ENCODE peak calls at places on chromosomes 13 and 19, in eight cellular contexts. Y is HCT116, C is A549, N is heart left ventricle, K is transverse colon, I is stomach, D is IMR-90, U is upper lobe of left lung. Q is an unnamed sample.

GRCh38 chr13:41565221-41565620 is 107.9 kb downstream of the RGCC start:
- DNase-seq in K (no peak), D (peak), C (no peak), N (no peak), I (no peak), U (no peak), Y (no peak), Q (no peak)

GRCh38 chr13:100490692-100491091 is 97.9 kb downstream of the GGACT start:
- DNase-seq in N (no peak), C (no peak), K (no peak), D (no peak), I (no peak), U (peak), Y (peak), Q (no peak)

GRCh38 chr19:3700242-3701032 is at the start of gene PIP5K1C:
- DNase-seq in D (peak), K (peak), C (peak), U (peak), N (peak), I (peak), Y (peak), Q (peak)

GRCh38 chr13:44903596-44903995 is 85.7 kb downstream of the NUFIP1 start:
- DNase-seq in N (peak), D (peak), U (peak), K (peak), I (peak), Y (no peak), C (no peak), Q (no peak)

GRCh38 chr13:42893346-42893745 is 98.7 kb downstream of the EPSTI1 start:
- DNase-seq in K (no peak), N (no peak), Y (no peak), U (no peak), I (no peak), D (peak), C (no peak), Q (no peak)

GRCh38 chr19:41323023-41323422 is 13.1 kb downstream of the CCDC97 start:
- DNase-seq in I (no peak), K (no peak), Y (no peak), D (peak), U (no peak), C (no peak), N (peak), Q (no peak)

GRCh38 chr13:41496420-41497234 is 39.3 kb downstream of the RGCC start:
- DNase-seq in K (no peak), Y (no peak), D (peak), I (no peak), U (no peak), C (no peak), N (no peak), Q (no peak)

GRCh38 chr13:47459512-47459911 is 541.6 kb downstream of the SUCLA2 start:
- DNase-seq in C (no peak), U (no peak), I (no peak), K (no peak), N (no peak), Y (no peak), D (peak), Q (no peak)

GRCh38 chr13:68490594-68490993 is 1260.5 kb upstream of the PCDH9 start:
- DNase-seq in N (no peak), C (no peak), I (no peak), Y (no peak), K (no peak), D (no peak), U (no peak), Q (no peak)

GRCh38 chr19:41816761-41817160 is 20.4 kb downstream of the CEACAM3 start:
- DNase-seq in N (no peak), C (no peak), I (no peak), U (no peak), K (peak), Y (no peak), D (no peak), Q (no peak)

GRCh38 chr19:31675187-31675913 is 326.1 kb upstream of the TSHZ3 start:
- DNase-seq in U (no peak), Y (no peak), N (no peak), C (no peak), I (no peak), K (no peak), D (peak), Q (no peak)

GRCh38 chr13:50916701-50917184 is 7.2 kb downstream of the RNASEH2B start:
- DNase-seq in D (no peak), K (no peak), I (no peak), C (no peak), Y (no peak), N (no peak), U (peak), Q (peak)

GRCh38 chr13:46530084-46530935 is 22.7 kb upstream of the LRCH1 start:
- DNase-seq in U (no peak), D (peak), N (no peak), I (no peak), K (no peak), Y (no peak), C (peak), Q (no peak)

GRCh38 chr13:51625555-51626345 is 41.5 kb downstream of the WDFY2 start:
- DNase-seq in C (no peak), Y (no peak), U (no peak), N (peak), I (peak), D (no peak), K (no peak), Q (no peak)

GRCh38 chr19:46472592-46472991 is 1.2 kb upstream of the PNMA8A start:
- DNase-seq in Y (no peak), N (no peak), D (no peak), K (no peak), C (no peak), U (no peak), I (no peak), Q (no peak)

GRCh38 chr19:13099073-13099999 is 3.3 kb downstream of the LYL1 start:
- DNase-seq in I (peak), U (peak), K (peak), Y (no peak), D (no peak), C (no peak), N (peak), Q (peak)

GRCh38 chr13:74064805-74065204 is 69.4 kb downstream of the KLF12 start:
- DNase-seq in U (no peak), C (no peak), N (no peak), I (no peak), D (peak), K (no peak), Y (no peak), Q (no peak)

GRCh38 chr13:50644081-50644871 is 199.2 kb downstream of the DLEU7 start:
- DNase-seq in D (no peak), I (no peak), U (no peak), N (no peak), C (no peak), K (no peak), Y (no peak), Q (no peak)

GRCh38 chr13:78593652-78594494 is 9.5 kb downstream of the POU4F1 start:
- DNase-seq in Y (no peak), I (no peak), U (no peak), D (no peak), C (no peak), K (no peak), N (no peak), Q (no peak)

GRCh38 chr13:29893438-29893837 is 43.0 kb upstream of the UBL3 start:
- DNase-seq in K (no peak), C (no peak), Y (no peak), I (no peak), D (peak), N (no peak), U (no peak), Q (peak)

GRCh38 chr19:54533476-54533875 is 30.8 kb downstream of the LAIR2 start:
- DNase-seq in Y (no peak), N (no peak), I (no peak), K (no peak), U (no peak), D (no peak), C (no peak), Q (no peak)

GRCh38 chr13:78604782-78605611 is 1.6 kb upstream of the POU4F1 start:
- DNase-seq in Y (no peak), N (no peak), U (no peak), I (no peak), K (no peak), C (peak), D (peak), Q (peak)

GRCh38 chr13:50208826-50209335 is 193.6 kb downstream of the KCNRG start:
- DNase-seq in Y (no peak), I (peak), U (peak), C (peak), D (peak), N (peak), K (peak), Q (peak)

GRCh38 chr13:45542878-45543277 is 72.7 kb downstream of the ERICH6B start:
- DNase-seq in I (no peak), D (no peak), C (no peak), Y (no peak), U (no peak), K (no peak), N (no peak), Q (no peak)

GRCh38 chr13:44004881-44005280 is 125.2 kb downstream of the LACC1 start:
- DNase-seq in C (no peak), Y (no peak), K (no peak), D (peak), I (no peak), N (no peak), U (no peak), Q (no peak)

GRCh38 chr13:91045351-91046034 is 302.0 kb upstream of the MIR17HG start:
- DNase-seq in N (no peak), C (peak), I (no peak), D (no peak), Y (peak), U (no peak), K (no peak), Q (peak)

GRCh38 chr13:87344176-87344575 is 327.0 kb upstream of the SLITRK5 start:
- DNase-seq in I (no peak), N (no peak), K (no peak), D (no peak), Y (no peak), U (no peak), C (no peak), Q (no peak)

GRCh38 chr13:110625771-110626321 is 10.5 kb downstream of the NAXD start:
- DNase-seq in Y (no peak), U (no peak), C (no peak), I (peak), K (peak), N (no peak), D (no peak), Q (no peak)

GRCh38 chr13:29978211-29978610 is 127.8 kb upstream of the UBL3 start:
- DNase-seq in I (no peak), N (no peak), D (peak), Y (no peak), C (no peak), U (no peak), K (no peak), Q (no peak)

GRCh38 chr19:52778811-52779210 is 7.8 kb downstream of the ZNF600 start:
- DNase-seq in K (no peak), Y (no peak), C (no peak), D (peak), N (no peak), U (no peak), I (no peak), Q (no peak)

GRCh38 chr19:49710372-49710951 is 19.5 kb downstream of the CPT1C start:
- DNase-seq in I (no peak), K (no peak), D (peak), U (no peak), N (no peak), Y (peak), C (peak), Q (no peak)

GRCh38 chr13:79992111-79992510 is 348.8 kb downstream of the SPRY2 start:
- DNase-seq in N (no peak), K (no peak), U (no peak), Y (no peak), C (no peak), I (no peak), D (no peak), Q (no peak)

GRCh38 chr13:20349564-20350379 is 117.7 kb upstream of the GJB6 start:
- DNase-seq in N (no peak), U (no peak), I (no peak), Y (no peak), C (no peak), K (no peak), D (no peak), Q (no peak)

GRCh38 chr13:23631676-23632622 is 61.7 kb downstream of the TNFRSF19 start:
- DNase-seq in C (no peak), N (no peak), K (no peak), U (no peak), I (no peak), Y (no peak), D (no peak), Q (no peak)

GRCh38 chr19:56856822-56857221 is 16.3 kb upstream of the PEG3 start:
- DNase-seq in K (no peak), D (no peak), U (no peak), I (no peak), N (no peak), C (no peak), Y (no peak), Q (no peak)

GRCh38 chr13:100389617-100390016 is 199.0 kb downstream of the GGACT start:
- DNase-seq in N (no peak), I (no peak), D (no peak), Y (no peak), C (no peak), K (no peak), U (no peak), Q (no peak)

GRCh38 chr13:26377038-26377437 is 123.1 kb downstream of the CDK8 start:
- DNase-seq in I (no peak), U (no peak), D (peak), N (no peak), C (peak), Y (peak), K (no peak), Q (peak)

GRCh38 chr13:114063545-114064515 is 68.6 kb downstream of the RASA3 start:
- DNase-seq in D (peak), I (peak), N (peak), U (peak), C (peak), K (peak), Y (no peak), Q (no peak)

GRCh38 chr13:79815041-79815440 is 334.1 kb downstream of the NDFIP2 start:
- DNase-seq in U (no peak), K (no peak), Y (no peak), I (no peak), D (no peak), C (no peak), N (no peak), Q (no peak)

DNA sequence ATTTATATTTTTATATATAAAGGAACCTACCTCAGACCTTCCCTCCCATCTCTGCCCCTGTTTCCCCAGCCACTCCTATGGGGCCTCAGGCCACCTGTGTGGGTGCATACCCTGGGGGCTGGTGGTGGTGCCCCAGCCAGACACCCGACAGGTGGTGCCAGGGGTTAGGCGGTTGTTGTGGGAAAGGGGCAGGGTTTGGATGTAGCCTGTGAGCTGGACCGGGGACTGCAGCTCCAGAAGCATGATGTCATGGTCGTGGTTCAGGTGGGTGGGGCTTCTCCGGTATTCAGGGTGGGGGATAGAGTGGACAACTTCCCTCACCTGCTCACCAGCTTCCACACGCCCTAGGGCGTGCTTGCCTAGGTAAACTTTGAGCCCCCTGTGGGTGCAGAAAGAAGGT is 5.2 kb downstream of the KLK13 start:
- DNase-seq in K (no peak), N (no peak), U (no peak), I (peak), Y (no peak), D (no peak), C (no peak), Q (no peak)
- TF ChIP-seq POLR2A in K (no peak), N (no peak), U (no peak), I (no peak), Y (no peak), D (no peak), C (no peak), Q (no peak)

DNA sequence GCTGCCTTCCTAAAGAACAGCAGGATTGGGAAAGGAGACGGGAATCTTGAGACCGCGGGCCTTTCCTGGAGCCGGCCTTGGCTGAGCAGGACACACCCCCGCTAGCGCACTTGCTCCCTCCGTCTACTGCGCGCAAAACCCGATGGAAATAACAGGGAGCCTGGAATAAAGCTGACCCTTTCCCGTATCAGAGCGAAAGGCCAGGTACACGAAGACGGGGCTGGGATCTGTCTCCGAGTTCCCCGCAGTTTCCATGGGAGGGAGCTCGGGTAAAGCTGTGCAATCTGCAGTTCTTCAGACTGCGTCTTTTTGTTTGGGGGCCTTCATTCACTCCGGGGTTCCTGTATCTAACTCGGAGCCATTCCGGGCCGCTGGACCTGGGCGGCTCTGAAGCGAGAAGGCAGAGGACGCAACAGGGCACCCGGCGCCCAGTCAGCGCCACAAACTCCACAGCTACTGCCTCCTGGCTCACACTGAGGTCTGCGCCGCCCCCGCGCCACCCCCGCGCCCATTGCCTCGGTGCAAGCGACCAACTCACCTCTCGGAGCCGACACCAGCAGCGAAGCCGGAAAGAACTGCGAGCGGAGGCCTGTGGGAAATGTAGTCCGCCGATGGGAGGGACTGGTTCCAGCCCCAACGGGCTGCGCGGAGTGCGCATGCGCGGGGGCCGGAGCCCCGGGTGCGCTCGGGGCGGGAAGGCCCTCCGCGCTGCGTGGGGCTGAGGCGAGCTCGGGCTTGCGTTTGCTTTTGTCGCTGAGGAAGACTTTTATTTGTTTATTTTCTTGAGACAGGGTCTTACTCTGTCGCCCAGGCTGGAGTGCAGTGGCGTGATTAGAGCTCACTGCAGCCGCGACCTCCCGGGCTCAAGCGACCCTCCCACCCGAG is at the start of gene ZFP14:
- DNase-seq in U (peak), C (peak), Y (peak), N (peak), D (peak), K (peak), I (peak), Q (peak)
- TF ChIP-seq POLR2A in U (peak), C (peak), Y (peak), N (no peak), D (no peak), K (peak), I (no peak), Q (peak)

GRCh38 chr13:72782717-72783116 is 784 bp downstream of the PIBF1 start:
- DNase-seq in U (no peak), I (no peak), Y (no peak), N (no peak), K (no peak), D (peak), C (peak), Q (peak)

GRCh38 chr13:72781461-72782439 is at the start of the genes DIS3 and PIBF1:
- DNase-seq in U (peak), C (peak), D (peak), K (peak), Y (peak), N (peak), I (peak), Q (peak)
- TF ChIP-seq POLR2A in U (peak), C (peak), D (peak), K (peak), Y (peak), N (peak), I (no peak), Q (peak)

GRCh38 chr19:18562086-18562485 is 4.4 kb downstream of the KXD1 start:
- DNase-seq in D (no peak), I (no peak), U (no peak), Y (no peak), C (no peak), N (no peak), K (no peak), Q (no peak)

GRCh38 chr19:18559685-18560084 is 2.0 kb downstream of the KXD1 start:
- DNase-seq in I (no peak), D (no peak), N (no peak), U (no peak), C (no peak), K (no peak), Y (no peak), Q (no peak)

GRCh38 chr19:18558202-18558555 is 509 bp downstream of the KXD1 start:
- DNase-seq in I (no peak), D (no peak), U (no peak), Y (no peak), N (no peak), C (no peak), K (no peak), Q (peak)

GRCh38 chr19:18558595-18558994 is 925 bp downstream of the KXD1 start:
- DNase-seq in I (no peak), U (no peak), D (no peak), C (no peak), K (no peak), N (no peak), Y (no peak), Q (no peak)

GRCh38 chr19:18557474-18558201 is at the start of gene KXD1:
- DNase-seq in U (peak), D (peak), K (peak), Y (peak), C (peak), I (peak), N (peak), Q (peak)
- TF ChIP-seq POLR2A in U (no peak), D (peak), K (peak), Y (peak), C (peak), I (no peak), N (no peak), Q (peak)

DNA sequence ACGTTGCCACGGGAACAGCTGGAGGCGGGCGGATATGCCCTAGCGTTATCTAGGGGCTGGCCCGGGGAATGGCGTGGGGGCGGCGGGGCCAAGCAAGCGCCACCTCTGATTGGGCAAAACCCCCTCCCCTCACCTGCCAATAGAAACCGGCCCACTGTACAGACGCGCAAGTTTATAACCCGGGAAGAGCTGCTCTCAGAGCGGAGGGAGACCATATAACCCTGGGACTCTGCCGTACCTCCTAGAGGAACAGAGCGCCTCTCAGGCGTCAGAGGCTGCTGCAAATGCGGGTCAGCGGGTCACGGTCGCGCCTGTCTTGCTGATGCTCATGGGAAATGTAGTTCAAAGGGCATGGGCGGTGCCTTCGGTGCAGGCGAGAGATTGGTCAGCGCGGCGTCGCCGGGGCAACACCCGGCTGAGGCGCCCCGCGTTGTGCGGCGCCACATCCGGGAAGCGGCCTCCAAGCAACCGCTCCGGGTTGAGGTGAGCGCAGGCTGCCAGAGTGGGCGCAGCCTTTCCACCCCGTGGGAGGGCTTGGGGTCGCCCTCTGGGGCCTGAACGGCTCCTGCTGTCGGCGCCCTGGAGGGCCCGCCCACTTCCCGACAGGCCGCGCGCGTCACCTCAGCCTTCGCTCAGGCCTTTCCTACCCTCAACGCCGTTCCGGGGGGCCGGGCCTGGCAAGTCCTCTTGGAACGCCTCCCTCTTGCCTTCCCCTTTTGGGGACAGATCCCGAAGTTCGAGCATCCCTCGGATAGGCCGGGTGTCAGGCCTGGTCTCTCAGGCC is at the start of gene ZNF446:
- DNase-seq in Y (peak), K (peak), U (peak), D (peak), N (peak), C (peak), I (peak), Q (peak)
- TF ChIP-seq POLR2A in Y (peak), K (peak), U (peak), D (peak), N (no peak), C (peak), I (no peak), Q (peak)

Q was measured in erythroblast.